ENCODE peak calls at places on chromosome 10, in six cellular contexts. A is A549, W is IMR-90, V is GM12878, U is HepG2, E is K562. P is an unnamed sample.

GRCh38 chr10:86357041-86357440 is 9.6 kb downstream of the GRID1 start:
- DNase-seq in A (no peak), W (no peak), V (no peak), U (no peak), E (no peak), P (no peak)

GRCh38 chr10:89301721-89302445 is at the start of gene IFIT2:
- DNase-seq in A (peak; percentile 47), W (peak; percentile 80), V (peak; percentile 66), U (peak; percentile 15), E (no peak), P (peak; percentile 31)

GRCh38 chr10:26457088-26457487 is 18.9 kb downstream of the APBB1IP start:
- DNase-seq in A (no peak), W (no peak), V (peak; percentile 85), U (no peak), E (no peak), P (no peak)

GRCh38 chr10:84510121-84510520 is 181.7 kb downstream of the CCSER2 start:
- DNase-seq in A (no peak), W (peak; percentile 79), V (no peak), U (no peak), E (no peak), P (no peak)

GRCh38 chr10:75408911-75409885 is 7.6 kb upstream of the ZNF503 start:
- DNase-seq in A (peak; percentile 78), W (no peak), V (no peak), U (no peak), E (peak; percentile 98), P (peak; percentile 73)

GRCh38 chr10:131018886-131019500 is 292.5 kb downstream of the TCERG1L start:
- DNase-seq in A (no peak), W (no peak), V (no peak), U (peak; percentile 6), E (no peak), P (no peak)

GRCh38 chr10:97612386-97612785 is 20.9 kb downstream of the MORN4 start:
- DNase-seq in A (peak; percentile 85), W (peak; percentile 55), V (no peak), U (peak; percentile 45), E (peak; percentile 49), P (peak; percentile 42)

GRCh38 chr10:125124114-125124486 is 36.3 kb downstream of the CTBP2 start:
- DNase-seq in A (no peak), W (no peak), V (no peak), U (no peak), E (no peak), P (no peak)

GRCh38 chr10:58048936-58049335 is 218.8 kb downstream of the IPMK start:
- DNase-seq in A (no peak), W (no peak), V (no peak), U (no peak), E (no peak), P (no peak)

GRCh38 chr10:118447478-118447877 is 105.4 kb upstream of the FAM204A start:
- DNase-seq in A (no peak), W (no peak), V (no peak), U (no peak), E (no peak), P (no peak)

GRCh38 chr10:35463105-35463867 is 127.0 kb downstream of the CCNY start:
- DNase-seq in A (no peak), W (peak; percentile 34), V (no peak), U (no peak), E (no peak), P (no peak)

GRCh38 chr10:35306852-35307251 is 29.5 kb upstream of the CCNY start:
- DNase-seq in A (no peak), W (peak; percentile 50), V (no peak), U (peak; percentile 32), E (no peak), P (no peak)

GRCh38 chr10:98028168-98028770 is 2.2 kb downstream of the CRTAC1 start:
- DNase-seq in A (peak; percentile 73), W (peak; percentile 3), V (no peak), U (peak; percentile 33), E (peak; percentile 76), P (peak; percentile 92)

DNA sequence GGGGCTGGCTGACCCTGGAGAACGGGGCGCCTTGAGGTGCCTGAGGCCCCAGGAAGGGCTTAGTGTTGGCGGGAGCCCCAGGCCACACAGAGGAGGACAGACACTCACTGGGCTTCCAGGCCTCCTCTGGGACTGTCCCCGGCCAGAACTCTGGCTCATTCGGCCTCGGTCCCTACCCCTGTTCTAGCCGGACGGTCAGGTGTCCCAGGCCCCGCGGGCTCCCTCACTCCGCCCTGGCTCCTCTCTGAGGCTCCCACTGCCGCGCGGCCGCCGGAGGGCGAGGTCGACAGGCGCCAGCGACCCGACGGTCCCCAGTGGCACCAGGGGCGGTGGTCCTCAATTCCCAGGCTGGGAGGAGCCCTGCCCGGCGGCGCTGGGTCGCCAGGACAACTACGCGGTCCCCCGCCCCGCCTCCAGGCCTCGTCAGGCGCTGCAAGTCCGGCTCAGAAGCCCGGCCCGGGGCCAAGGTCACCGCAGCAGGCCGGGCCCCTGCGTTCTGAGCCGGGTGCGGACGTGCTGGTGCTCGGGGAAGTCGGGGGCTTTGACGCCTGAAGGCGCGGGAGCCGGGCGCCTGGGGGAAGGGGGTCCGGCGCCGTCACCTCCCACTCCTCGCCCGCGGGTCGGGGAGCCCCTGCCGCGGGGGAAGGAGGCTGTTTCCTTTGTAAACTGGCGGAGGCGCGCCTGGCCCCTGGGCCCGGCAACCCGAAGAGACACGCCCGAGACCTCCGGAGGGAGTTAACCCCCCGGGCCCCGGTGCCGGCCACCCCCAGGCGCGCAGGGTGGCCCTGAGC is 1.1 kb upstream of the PWWP2B start:
- DNase-seq in A (no peak), W (no peak), V (no peak), U (peak; percentile 62), E (peak; percentile 43), P (no peak)
- TF ChIP-seq BHLHE40 in A (no peak), W (no peak), V (no peak), U (no peak), E (no peak), P (no peak)

GRCh38 chr10:100346351-100346764 is 675 bp upstream of the SCD start:
- DNase-seq in A (peak; percentile 81), W (peak; percentile 70), V (peak; percentile 32), U (peak; percentile 59), E (peak; percentile 80), P (peak; percentile 76)

GRCh38 chr10:100345570-100346330 is 1.3 kb upstream of the SCD start:
- DNase-seq in A (no peak), W (peak; percentile 74), V (no peak), U (peak; percentile 58), E (no peak), P (no peak)

GRCh38 chr10:100347568-100348195 is 649 bp downstream of the SCD start:
- DNase-seq in A (no peak), W (no peak), V (no peak), U (no peak), E (peak; percentile 39), P (peak; percentile 50)

GRCh38 chr10:100348389-100348927 is 1.4 kb downstream of the SCD start:
- DNase-seq in A (no peak), W (no peak), V (no peak), U (no peak), E (no peak), P (no peak)

GRCh38 chr10:100346765-100347567 is at the start of gene SCD:
- DNase-seq in A (peak; percentile 98), W (peak; percentile 88), V (peak; percentile 93), U (peak; percentile 92), E (peak; percentile 83), P (peak; percentile 97)
- TF ChIP-seq BHLHE40 in A (no peak), W (no peak), V (peak; percentile 73), U (no peak), E (no peak), P (no peak)

DNA sequence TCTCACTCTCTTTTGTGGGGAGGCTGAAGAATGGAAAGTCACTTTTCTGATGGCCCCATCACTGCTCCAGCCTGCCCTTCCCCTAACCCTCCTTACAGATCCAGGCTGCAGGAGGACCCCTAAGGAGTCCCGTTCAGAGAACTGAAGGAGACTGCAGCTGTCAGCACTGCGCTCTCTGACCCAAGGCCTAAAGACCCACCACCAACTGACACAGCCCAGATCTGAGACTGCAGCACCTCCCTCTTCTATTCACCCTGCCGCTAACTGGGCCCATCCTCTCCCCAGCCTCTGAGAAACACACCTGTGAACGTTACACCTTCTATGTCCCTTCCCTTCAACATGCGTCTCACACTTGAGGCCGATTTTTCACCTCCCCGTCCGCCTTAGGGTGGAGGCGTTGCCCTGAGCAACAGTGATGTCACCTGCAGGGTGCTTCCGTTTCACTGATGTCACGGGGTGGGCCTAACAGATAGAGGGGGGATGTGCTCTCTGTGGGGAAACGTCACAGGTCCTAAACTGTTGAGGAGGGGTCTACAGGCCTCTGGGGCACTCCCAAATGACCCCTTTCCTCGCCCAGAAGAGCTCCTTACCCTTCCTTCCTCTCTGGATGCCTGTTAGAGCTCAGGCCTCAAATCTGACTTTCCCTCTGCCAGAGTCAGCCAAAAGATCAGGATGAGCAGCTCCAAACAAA is 5.1 kb downstream of the ITPRIP start:
- DNase-seq in A (no peak), W (no peak), V (no peak), U (no peak), E (peak; percentile 51), P (no peak)
- TF ChIP-seq BHLHE40 in A (no peak), W (no peak), V (no peak), U (no peak), E (no peak), P (no peak)

DNA sequence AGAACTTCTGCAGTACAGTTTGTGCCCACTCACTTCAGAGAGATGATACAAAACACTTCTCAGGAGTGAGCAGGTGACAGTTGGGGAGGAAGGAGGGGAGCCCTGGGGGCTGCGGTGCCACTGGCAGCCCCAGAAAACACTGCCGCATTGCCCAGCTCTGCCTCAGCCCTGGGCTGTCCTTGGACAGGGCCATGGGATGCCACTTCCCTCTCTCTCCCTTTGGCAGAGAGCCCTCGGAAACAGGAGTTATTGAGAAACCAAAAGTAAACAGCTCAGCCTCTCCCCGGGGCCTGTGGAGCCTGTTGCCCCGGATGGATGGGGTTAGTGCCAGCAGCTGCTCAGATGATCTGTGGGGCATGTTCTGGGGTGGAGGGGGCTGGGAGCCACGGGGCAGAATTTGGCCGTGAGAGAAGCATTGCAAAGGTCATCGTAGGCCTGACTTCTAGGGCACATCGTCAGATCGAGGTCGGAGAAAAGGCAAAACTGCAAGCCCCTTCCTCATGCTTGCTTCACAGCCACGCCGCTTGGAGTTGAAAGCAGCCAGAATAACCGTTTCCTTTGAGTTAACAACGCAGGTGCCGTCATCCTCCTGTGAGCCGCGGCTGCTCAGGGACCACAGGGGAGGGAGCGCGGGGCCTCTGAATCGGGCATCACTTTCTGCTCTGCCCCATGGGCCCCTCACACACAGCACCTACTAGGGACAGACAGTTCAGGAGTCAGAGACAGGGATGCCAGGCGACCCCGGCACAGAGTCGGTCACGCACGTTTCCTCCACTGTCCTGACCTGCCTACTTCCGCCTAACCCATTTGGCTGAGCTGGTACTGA is 256.4 kb downstream of the CAMK1D start:
- DNase-seq in A (peak; percentile 85), W (peak; percentile 60), V (no peak), U (peak; percentile 71), E (no peak), P (no peak)
- TF ChIP-seq BHLHE40 in A (no peak), W (no peak), V (peak; percentile 4), U (no peak), E (no peak), P (no peak)

GRCh38 chr10:79044846-79045245 is 23.9 kb upstream of the ZMIZ1 start:
- DNase-seq in A (no peak), W (no peak), V (no peak), U (no peak), E (no peak), P (no peak)
- TF ChIP-seq BHLHE40 in A (no peak), W (no peak), V (no peak), U (no peak), E (no peak), P (no peak)

GRCh38 chr10:60827791-60828488 is 49.7 kb downstream of the CDK1 start:
- DNase-seq in A (no peak), W (peak; percentile 86), V (no peak), U (peak; percentile 22), E (no peak), P (no peak)
- TF ChIP-seq BHLHE40 in A (no peak), W (no peak), V (no peak), U (no peak), E (no peak), P (no peak)